ENCODE peak calls at places on chromosome 4, in eight cellular contexts. X is transverse colon; D is effector memory CD4-positive, alpha-beta T cell; M is dorsolateral prefrontal cortex; V is GM23248; N is colonic mucosa; G is GM12878; T is spleen. F is an unnamed sample.

GRCh38 chr4:181959121-181959520 is 284.1 kb upstream of the TENM3 start:
- DNase-seq in N (no peak), X (no peak), G (no peak), V (peak), M (no peak), T (no peak), D (no peak), F (peak)

GRCh38 chr4:1967512-1968149 is 41.1 kb downstream of the NELFA start:
- DNase-seq in V (no peak), D (no peak), X (no peak), T (peak), G (no peak), M (no peak), N (no peak), F (no peak)

GRCh38 chr4:124887738-124888137 is 175.2 kb upstream of the ANKRD50 start:
- DNase-seq in T (no peak), N (no peak), M (no peak), D (no peak), V (no peak), X (no peak), G (no peak), F (no peak)

GRCh38 chr4:142697303-142697702 is 148.8 kb downstream of the INPP4B start:
- DNase-seq in T (no peak), M (no peak), X (no peak), G (no peak), D (no peak), N (no peak), V (no peak), F (no peak)

GRCh38 chr4:168388890-168389289 is 70.3 kb upstream of the DDX60 start:
- DNase-seq in V (peak), D (no peak), G (no peak), M (no peak), X (no peak), N (no peak), T (no peak), F (peak)

GRCh38 chr4:120921456-120922389 is 803 bp downstream of the PRDM5 start:
- DNase-seq in X (peak), T (peak), G (no peak), N (peak), V (peak), M (peak), D (no peak), F (peak)

GRCh38 chr4:165508372-165509120 is 129.7 kb downstream of the CPE start:
- DNase-seq in N (no peak), X (no peak), G (no peak), D (no peak), T (no peak), M (no peak), V (no peak), F (no peak)

GRCh38 chr4:126479709-126480108 is 1153.0 kb upstream of the INTU start:
- DNase-seq in V (no peak), X (no peak), T (no peak), M (no peak), D (no peak), G (no peak), N (no peak), F (no peak)

GRCh38 chr4:64756016-64756415 is 346.8 kb upstream of the TECRL start:
- DNase-seq in G (no peak), M (no peak), D (no peak), N (no peak), V (peak), T (no peak), X (no peak), F (peak)

GRCh38 chr4:14092741-14093140 is 465.2 kb upstream of the BOD1L1 start:
- DNase-seq in G (no peak), N (no peak), D (no peak), T (no peak), X (no peak), M (no peak), V (no peak), F (no peak)

GRCh38 chr4:76590847-76591281 is 155.8 kb downstream of the SHROOM3 start:
- DNase-seq in N (no peak), G (no peak), M (no peak), D (no peak), T (no peak), X (no peak), V (peak), F (peak)

GRCh38 chr4:152015597-152016324 is 255.0 kb upstream of the GATB start:
- DNase-seq in T (no peak), D (no peak), M (peak), N (no peak), V (no peak), G (no peak), X (no peak), F (no peak)

GRCh38 chr4:152258804-152259708 is 276.8 kb downstream of the FBXW7 start:
- DNase-seq in T (no peak), X (no peak), D (no peak), M (no peak), G (no peak), N (no peak), V (peak), F (peak)

GRCh38 chr4:87066403-87067119 is 131.8 kb downstream of the AFF1 start:
- DNase-seq in X (no peak), V (no peak), T (no peak), N (no peak), G (no peak), M (no peak), D (no peak), F (no peak)

GRCh38 chr4:153275380-153276276 is 68.9 kb upstream of the MND1 start:
- DNase-seq in X (no peak), G (no peak), N (no peak), V (no peak), M (no peak), D (no peak), T (no peak), F (no peak)

GRCh38 chr4:182478475-182478874 is 235.3 kb downstream of the TENM3 start:
- DNase-seq in G (no peak), N (no peak), V (peak), M (no peak), D (no peak), X (no peak), T (no peak), F (peak)

GRCh38 chr4:137955615-137956014 is 286.5 kb downstream of the SLC7A11 start:
- DNase-seq in D (no peak), N (no peak), T (no peak), M (no peak), X (no peak), V (no peak), G (no peak), F (no peak)

GRCh38 chr4:171464499-171464898 is 348.7 kb upstream of the GALNTL6 start:
- DNase-seq in D (no peak), N (no peak), V (no peak), X (no peak), T (no peak), G (no peak), M (no peak), F (no peak)

GRCh38 chr4:62548108-62548524 is 1348.0 kb downstream of the ADGRL3 start:
- DNase-seq in G (no peak), T (no peak), V (no peak), N (no peak), D (no peak), M (no peak), X (no peak), F (no peak)

GRCh38 chr4:183257808-183258207 is 62.3 kb downstream of the CLDN22 start:
- DNase-seq in V (no peak), X (no peak), M (no peak), G (no peak), D (no peak), T (peak), N (no peak), F (no peak)

GRCh38 chr4:73662709-73663546 is 42.7 kb upstream of the RASSF6 start:
- DNase-seq in N (no peak), M (no peak), G (no peak), V (peak), T (no peak), D (no peak), X (no peak), F (peak)

GRCh38 chr4:13267091-13267490 is 217.0 kb downstream of the RAB28 start:
- DNase-seq in G (no peak), N (no peak), X (no peak), M (no peak), V (no peak), T (no peak), D (no peak), F (no peak)

GRCh38 chr4:148238086-148238485 is 204.1 kb downstream of the NR3C2 start:
- DNase-seq in T (no peak), D (no peak), V (peak), X (no peak), G (no peak), N (no peak), M (no peak), F (no peak)

GRCh38 chr4:176320976-176321361 is 1.2 kb downstream of the SPCS3 start:
- DNase-seq in X (no peak), D (no peak), G (no peak), T (no peak), M (no peak), N (no peak), V (peak), F (no peak)

GRCh38 chr4:72418458-72418857 is 150.6 kb downstream of the ADAMTS3 start:
- DNase-seq in M (no peak), N (peak), X (no peak), G (no peak), D (no peak), V (peak), T (no peak), F (peak)

GRCh38 chr4:54657556-54658313 is at the start of gene KIT:
- DNase-seq in V (peak), N (peak), M (peak), D (peak), G (no peak), X (peak), T (peak), F (peak)

GRCh38 chr4:32499176-32499575 is 1779.0 kb downstream of the PCDH7 start:
- DNase-seq in N (no peak), T (no peak), D (no peak), G (no peak), X (no peak), V (peak), M (no peak), F (peak)

GRCh38 chr4:139176299-139177048 is 544 bp downstream of the ELF2 start:
- DNase-seq in M (peak), V (peak), N (peak), D (peak), T (peak), G (no peak), X (peak), F (peak)

GRCh38 chr4:1899149-1900086 is 28.2 kb downstream of the NSD2 start:
- DNase-seq in X (peak), N (peak), T (peak), V (peak), D (peak), G (peak), M (peak), F (peak)

GRCh38 chr4:78722320-78722719 is 53.8 kb upstream of the BMP2K start:
- DNase-seq in T (no peak), M (no peak), X (no peak), G (no peak), D (no peak), N (no peak), V (no peak), F (no peak)

GRCh38 chr4:107721436-107722090 is 1.5 kb upstream of the PAPSS1 start:
- DNase-seq in D (peak), X (peak), N (peak), V (no peak), G (no peak), M (no peak), T (peak), F (no peak)
- H3K4me3 ChIP-seq in D (peak), X (peak), N (peak), V (peak), G (peak), M (peak), T (peak), F (peak)

GRCh38 chr4:39032218-39033085 is at the start of gene TMEM156:
- DNase-seq in D (no peak), M (no peak), T (no peak), V (peak), X (no peak), N (no peak), G (peak), F (peak)
- H3K4me3 ChIP-seq in D (peak), M (peak), T (peak), V (no peak), X (no peak), N (peak), G (peak), F (peak)

DNA sequence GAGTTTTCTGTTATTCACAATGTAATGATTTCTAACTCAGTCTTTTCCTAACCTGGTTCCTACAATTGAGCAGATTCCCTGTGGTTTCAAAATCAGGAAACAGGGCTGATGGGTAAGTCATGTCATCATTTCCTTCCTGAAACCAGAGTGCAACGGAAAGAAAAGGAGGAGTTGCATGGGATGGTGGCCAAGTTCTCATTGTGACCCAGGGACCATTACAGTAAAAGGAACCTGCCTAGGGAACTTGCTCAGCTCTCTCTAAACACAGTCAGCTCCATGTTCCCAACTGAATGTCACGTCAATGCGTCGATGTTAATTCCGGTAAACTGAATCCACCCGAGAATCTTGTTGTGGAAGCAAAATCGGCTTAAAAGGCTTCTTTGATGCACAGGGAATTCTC is 51.2 kb downstream of the LGI2 start:
- DNase-seq in D (no peak), N (peak), X (peak), G (no peak), T (no peak), V (peak), M (no peak), F (peak)
- H3K4me3 ChIP-seq in D (no peak), N (no peak), X (peak), G (no peak), T (peak), V (peak), M (peak), F (no peak)

GRCh38 chr4:40193578-40193977 is 3.3 kb upstream of the RHOH start:
- DNase-seq in M (no peak), T (no peak), V (no peak), N (no peak), D (no peak), X (no peak), G (no peak), F (no peak)

GRCh38 chr4:40192286-40193017 is 4.4 kb upstream of the RHOH start:
- DNase-seq in N (peak), D (no peak), T (no peak), M (no peak), G (no peak), V (no peak), X (peak), F (no peak)

GRCh38 chr4:40190880-40191815 is 5.7 kb upstream of the RHOH start:
- DNase-seq in M (no peak), G (no peak), V (no peak), D (no peak), X (no peak), T (no peak), N (peak), F (no peak)

GRCh38 chr4:40194602-40195161 is 2.1 kb upstream of the RHOH start:
- DNase-seq in D (no peak), X (peak), T (no peak), N (no peak), G (no peak), M (no peak), V (no peak), F (peak)

DNA sequence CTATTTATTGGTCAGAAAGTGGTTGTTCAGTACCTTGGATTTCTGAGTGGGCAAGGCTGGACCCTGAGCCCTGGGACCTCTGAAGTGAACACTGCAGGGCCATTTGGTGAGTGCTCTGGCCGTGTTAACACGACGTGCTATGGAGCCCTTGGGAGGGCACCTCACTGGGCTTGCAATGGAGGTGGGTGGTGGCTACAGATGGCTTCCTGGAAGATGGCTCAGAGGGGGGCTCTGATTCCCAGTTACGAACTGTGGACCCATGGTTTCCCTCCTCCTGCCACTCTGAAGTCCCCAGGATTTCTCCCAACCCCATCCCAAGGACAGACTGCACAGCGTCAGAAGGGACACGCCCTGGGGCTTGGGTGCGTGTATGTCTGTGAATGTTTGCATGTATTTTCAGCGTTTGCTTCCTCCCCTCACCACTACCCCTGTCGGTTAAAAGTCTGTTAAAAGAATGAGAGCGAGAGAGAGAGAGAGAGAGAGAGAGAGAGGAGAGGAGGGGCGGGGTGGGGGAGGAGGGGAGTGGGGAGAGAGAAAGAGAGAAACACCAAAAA is 3.7 kb upstream of the RHOH start:
- DNase-seq in V (no peak), D (no peak), M (no peak), X (peak), T (no peak), G (no peak), N (no peak), F (no peak)
- H3K4me3 ChIP-seq in V (no peak), D (peak), M (no peak), X (no peak), T (peak), G (peak), N (no peak), F (no peak)

DNA sequence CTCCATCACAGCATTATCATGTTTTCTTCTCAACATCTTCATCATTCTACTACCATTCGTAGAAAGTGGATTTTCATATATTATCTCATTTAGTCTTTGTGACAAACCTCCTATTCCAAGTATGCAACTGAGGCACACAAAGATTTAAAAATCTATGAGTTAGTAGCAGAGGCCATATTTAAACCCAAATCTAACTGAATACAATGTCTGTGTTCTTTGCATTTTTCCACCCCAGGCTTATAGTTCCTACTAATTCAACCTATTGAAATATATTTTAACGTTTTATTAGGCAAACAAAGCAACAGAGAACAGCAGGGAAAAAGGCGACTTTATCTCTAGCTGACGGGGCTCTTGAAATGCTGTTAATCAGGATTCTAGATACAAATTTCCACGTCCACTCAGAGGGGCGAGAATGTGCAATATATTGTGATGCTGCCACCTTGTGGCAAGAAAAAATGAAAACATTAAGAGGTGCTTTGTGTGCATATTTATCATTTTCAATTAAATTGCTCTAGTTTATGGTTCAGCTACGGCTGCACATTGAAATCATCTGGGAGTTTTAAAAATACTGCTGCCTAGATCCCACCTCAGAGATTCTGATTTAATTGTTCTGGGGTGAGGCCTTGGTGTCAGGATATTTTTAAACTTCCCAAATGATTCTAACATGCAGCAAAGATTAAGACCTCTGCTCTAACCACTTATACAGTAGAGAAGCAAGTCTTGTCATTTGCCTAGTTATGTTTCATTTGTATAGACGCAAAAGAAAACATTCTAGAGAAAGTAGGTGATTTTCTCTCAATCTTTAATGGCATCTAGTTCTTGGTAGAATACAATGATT is 315.9 kb downstream of the MAPK10 start:
- DNase-seq in M (no peak), G (no peak), N (peak), T (no peak), X (no peak), V (peak), D (no peak), F (peak)
- H3K4me3 ChIP-seq in M (no peak), G (no peak), N (no peak), T (no peak), X (no peak), V (peak), D (no peak), F (no peak)

DNA sequence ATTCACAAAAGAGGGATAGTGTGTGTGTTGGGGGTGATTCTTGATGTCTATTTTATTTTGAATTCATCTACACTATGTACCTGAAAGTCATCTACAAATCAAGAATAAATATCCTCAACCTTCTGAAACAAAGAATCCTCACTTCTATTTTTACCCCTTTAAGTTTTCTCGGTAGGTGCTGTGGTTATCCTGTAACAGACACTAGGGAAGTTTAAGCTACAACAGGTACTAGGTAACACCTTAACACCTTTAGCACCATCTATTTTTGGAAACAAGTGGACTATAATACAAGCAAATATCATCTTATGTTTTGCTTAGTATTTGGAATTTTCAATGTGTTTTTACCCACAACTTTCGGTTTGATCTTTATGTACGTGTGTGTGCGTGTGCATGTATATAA is 12.0 kb upstream of the BDH2 start:
- DNase-seq in D (no peak), T (no peak), X (no peak), N (no peak), M (no peak), G (no peak), V (no peak), F (no peak)
- H3K4me3 ChIP-seq in D (no peak), T (no peak), X (no peak), N (no peak), M (no peak), G (no peak), V (no peak), F (no peak)

GRCh38 chr4:3384771-3385701 is 56.7 kb upstream of the HGFAC start:
- DNase-seq in T (peak), G (no peak), V (no peak), M (no peak), X (peak), D (no peak), N (peak), F (no peak)
- H3K4me3 ChIP-seq in T (peak), G (no peak), V (no peak), M (peak), X (peak), D (no peak), N (no peak), F (no peak)

GRCh38 chr4:88759039-88759631 is 61.5 kb upstream of the NAP1L5 start:
- DNase-seq in T (no peak), M (no peak), D (no peak), N (no peak), X (no peak), V (peak), G (no peak), F (peak)
- H3K4me3 ChIP-seq in T (no peak), M (peak), D (no peak), N (no peak), X (no peak), V (no peak), G (no peak), F (peak)

GRCh38 chr4:30866444-30866843 is 146.3 kb downstream of the PCDH7 start:
- DNase-seq in T (no peak), X (no peak), V (no peak), G (no peak), M (no peak), N (no peak), D (no peak), F (peak)
- H3K4me3 ChIP-seq in T (no peak), X (no peak), V (no peak), G (no peak), M (no peak), N (no peak), D (no peak), F (no peak)

F was measured in choroid plexus epithelial cell.